ENCODE peak calls at places on chromosomes 7 and 10, in four cellular contexts. One of them, this sample, is unnamed.

GRCh38 chr7:137980308-137980707 is 21.6 kb downstream of the CREB3L2 start:
- DNase-seq in HepG2: no peak
- DNase-seq in GM12878: no peak
- DNase-seq in K562: no peak
- DNase-seq in this sample: no peak

GRCh38 chr7:84009051-84009450 is 185.5 kb downstream of the SEMA3A start:
- DNase-seq in HepG2: no peak
- DNase-seq in GM12878: no peak
- DNase-seq in K562: no peak
- DNase-seq in this sample: no peak

GRCh38 chr10:72140174-72140573 is 51.8 kb upstream of the SPOCK2 start:
- DNase-seq in HepG2: no peak
- DNase-seq in GM12878: no peak
- DNase-seq in K562: no peak
- DNase-seq in this sample: no peak

GRCh38 chr7:10300557-10300956 is 673.1 kb upstream of the PHF14 start:
- DNase-seq in HepG2: no peak
- DNase-seq in GM12878: no peak
- DNase-seq in K562: no peak
- DNase-seq in this sample: no peak

GRCh38 chr10:25815999-25816768 is 117.8 kb upstream of the MYO3A start:
- DNase-seq in HepG2: no peak
- DNase-seq in GM12878: no peak
- DNase-seq in K562: no peak
- DNase-seq in this sample: no peak

GRCh38 chr10:50392966-50393718 is 141.8 kb upstream of the ASAH2 start:
- DNase-seq in HepG2: peak; percentile 16
- DNase-seq in GM12878: no peak
- DNase-seq in K562: peak; percentile 38
- DNase-seq in this sample: no peak

GRCh38 chr10:43315535-43316245 is 48.8 kb upstream of the RASGEF1A start:
- DNase-seq in HepG2: peak; percentile 15
- DNase-seq in GM12878: no peak
- DNase-seq in K562: no peak
- DNase-seq in this sample: no peak

GRCh38 chr10:4083509-4084003 is 298.5 kb upstream of the KLF6 start:
- DNase-seq in HepG2: no peak
- DNase-seq in GM12878: no peak
- DNase-seq in K562: no peak
- DNase-seq in this sample: no peak

GRCh38 chr10:88870101-88870500 is 9.9 kb upstream of the STAMBPL1 start:
- DNase-seq in HepG2: no peak
- DNase-seq in GM12878: no peak
- DNase-seq in K562: no peak
- DNase-seq in this sample: no peak

GRCh38 chr7:101486764-101487458 is 124.2 kb downstream of the COL26A1 start:
- DNase-seq in HepG2: no peak
- DNase-seq in GM12878: no peak
- DNase-seq in K562: no peak
- DNase-seq in this sample: no peak

GRCh38 chr7:155840262-155840885 is 28.1 kb upstream of the SHH start:
- DNase-seq in HepG2: no peak
- DNase-seq in GM12878: no peak
- DNase-seq in K562: no peak
- DNase-seq in this sample: no peak

GRCh38 chr10:43209064-43209455 is 57.8 kb downstream of the RASGEF1A start:
- DNase-seq in HepG2: no peak
- DNase-seq in GM12878: no peak
- DNase-seq in K562: no peak
- DNase-seq in this sample: no peak

GRCh38 chr10:86250399-86250798 is 116.2 kb downstream of the GRID1 start:
- DNase-seq in HepG2: no peak
- DNase-seq in GM12878: no peak
- DNase-seq in K562: no peak
- DNase-seq in this sample: no peak

GRCh38 chr7:46630031-46630430 is 709.0 kb upstream of the IGFBP3 start:
- DNase-seq in HepG2: no peak
- DNase-seq in GM12878: no peak
- DNase-seq in K562: no peak
- DNase-seq in this sample: no peak

GRCh38 chr10:60314306-60314940 is 75.3 kb downstream of the ANK3 start:
- DNase-seq in HepG2: no peak
- DNase-seq in GM12878: no peak
- DNase-seq in K562: peak; percentile 71
- DNase-seq in this sample: no peak

GRCh38 chr7:28179081-28180030 is 1.2 kb downstream of the JAZF1 start:
- DNase-seq in HepG2: no peak
- DNase-seq in GM12878: no peak
- DNase-seq in K562: peak; percentile 81
- DNase-seq in this sample: no peak

DNA sequence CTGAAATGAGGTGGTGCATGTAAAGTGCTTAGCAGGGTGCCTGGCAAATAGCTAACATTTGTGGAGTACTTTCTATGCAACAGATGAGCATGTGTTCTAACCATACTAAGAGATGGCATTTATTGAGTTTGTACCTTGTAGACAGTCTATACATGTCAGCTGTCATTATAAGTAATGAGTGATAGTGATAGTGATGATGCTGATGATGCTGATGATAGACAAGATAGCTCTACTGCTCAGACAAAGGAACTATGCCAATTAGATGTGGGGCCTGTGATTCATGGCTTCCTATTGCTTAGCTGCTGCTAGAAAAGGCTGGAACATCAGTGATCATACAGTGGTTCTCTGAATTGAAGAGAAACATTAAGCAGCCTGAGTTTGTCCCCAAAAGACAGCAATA is 585.8 kb downstream of the KCNMA1 start:
- DNase-seq in HepG2: no peak
- DNase-seq in GM12878: no peak
- DNase-seq in K562: no peak
- DNase-seq in this sample: no peak
- TF ChIP-seq BRCA1 in HepG2: no peak
- TF ChIP-seq BRCA1 in GM12878: no peak
- TF ChIP-seq BRCA1 in K562: no peak
- TF ChIP-seq BRCA1 in this sample: no peak

DNA sequence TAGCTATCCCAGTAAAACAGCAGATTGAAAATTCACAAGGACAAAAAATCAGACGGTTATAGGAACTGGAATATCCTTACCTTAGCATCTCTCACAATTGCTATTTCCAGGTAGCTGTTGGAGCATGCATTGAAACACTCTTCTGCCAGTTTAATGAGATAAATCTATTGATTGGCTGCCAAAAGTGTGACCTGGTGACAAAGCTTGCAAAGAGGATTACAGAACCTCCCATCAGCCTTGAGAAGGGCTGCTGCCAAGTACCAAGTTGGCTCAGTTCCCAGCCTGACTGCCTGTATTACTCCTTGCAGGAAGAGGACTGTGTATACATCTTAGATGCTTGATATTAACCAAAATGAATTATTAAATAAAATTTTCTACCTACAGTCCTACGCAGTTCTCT is 5.1 kb downstream of the PRLHR start:
- DNase-seq in HepG2: no peak
- DNase-seq in GM12878: no peak
- DNase-seq in K562: no peak
- DNase-seq in this sample: no peak
- TF ChIP-seq BRCA1 in HepG2: no peak
- TF ChIP-seq BRCA1 in GM12878: no peak
- TF ChIP-seq BRCA1 in K562: no peak
- TF ChIP-seq BRCA1 in this sample: no peak

GRCh38 chr10:92241158-92241500 is 49.7 kb downstream of the CPEB3 start:
- DNase-seq in HepG2: peak; percentile 24
- DNase-seq in GM12878: no peak
- DNase-seq in K562: peak; percentile 26
- DNase-seq in this sample: no peak

GRCh38 chr10:92239185-92239599 is 51.7 kb downstream of the CPEB3 start:
- DNase-seq in HepG2: no peak
- DNase-seq in GM12878: no peak
- DNase-seq in K562: no peak
- DNase-seq in this sample: no peak

GRCh38 chr10:92240289-92241157 is 50.4 kb downstream of the CPEB3 start:
- DNase-seq in HepG2: peak; percentile 75
- DNase-seq in GM12878: peak; percentile 53
- DNase-seq in K562: peak; percentile 50
- DNase-seq in this sample: peak; percentile 47

GRCh38 chr10:92238586-92239098 is 52.2 kb downstream of the CPEB3 start:
- DNase-seq in HepG2: peak; percentile 40
- DNase-seq in GM12878: no peak
- DNase-seq in K562: peak; percentile 55
- DNase-seq in this sample: no peak

DNA sequence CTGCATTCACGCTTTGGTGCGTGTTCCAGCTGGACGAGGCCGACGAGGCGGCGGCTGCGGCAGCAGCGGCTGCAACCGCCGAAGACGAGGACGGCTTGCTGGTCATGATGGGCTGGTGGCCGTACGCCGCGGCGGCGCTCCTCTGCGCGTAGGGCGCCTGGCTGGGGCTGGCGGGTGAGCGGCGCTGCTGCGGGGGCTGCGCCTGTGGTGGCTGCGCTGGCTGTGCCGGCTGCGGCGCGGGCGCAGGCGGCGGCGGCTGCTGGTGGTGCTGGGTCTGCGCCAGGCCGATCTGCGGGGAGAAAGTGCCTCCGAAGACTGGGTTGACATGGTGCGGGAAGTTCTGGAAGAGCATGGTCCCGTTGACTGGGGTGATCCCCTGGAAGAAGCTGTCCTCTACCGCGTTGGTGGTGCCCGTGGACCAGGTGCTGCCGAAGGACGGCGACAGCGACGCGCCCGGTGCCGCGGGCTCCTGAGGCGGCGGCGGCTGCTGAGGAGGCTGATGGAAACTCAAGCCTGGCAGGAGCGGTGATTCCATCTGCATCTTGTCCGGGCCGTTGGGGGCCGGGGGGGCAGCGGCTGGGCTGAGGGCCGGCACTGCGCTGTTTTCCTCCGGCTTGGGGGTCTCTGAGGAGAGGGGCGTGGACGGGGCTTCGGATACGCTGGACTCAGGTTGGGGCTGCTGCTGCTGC is 51.1 kb downstream of the CPEB3 start:
- DNase-seq in HepG2: no peak
- DNase-seq in GM12878: no peak
- DNase-seq in K562: no peak
- DNase-seq in this sample: no peak
- TF ChIP-seq BRCA1 in HepG2: no peak
- TF ChIP-seq BRCA1 in GM12878: no peak
- TF ChIP-seq BRCA1 in K562: no peak
- TF ChIP-seq BRCA1 in this sample: no peak

GRCh38 chr10:102279104-102279503 is 33.8 kb downstream of the GBF1 start:
- DNase-seq in HepG2: no peak
- DNase-seq in GM12878: no peak
- DNase-seq in K562: no peak
- DNase-seq in this sample: no peak
- TF ChIP-seq BRCA1 in HepG2: no peak
- TF ChIP-seq BRCA1 in GM12878: no peak
- TF ChIP-seq BRCA1 in K562: no peak
- TF ChIP-seq BRCA1 in this sample: no peak

GRCh38 chr10:119095648-119096047 is 8.3 kb upstream of the DENND10 start:
- DNase-seq in HepG2: no peak
- DNase-seq in GM12878: no peak
- DNase-seq in K562: no peak
- DNase-seq in this sample: no peak

GRCh38 chr10:119087271-119087897 is 6.8 kb upstream of the EIF3A start:
- DNase-seq in HepG2: no peak
- DNase-seq in GM12878: no peak
- DNase-seq in K562: no peak
- DNase-seq in this sample: no peak

GRCh38 chr10:119090968-119091367 is 10.4 kb upstream of the EIF3A start:
- DNase-seq in HepG2: no peak
- DNase-seq in GM12878: no peak
- DNase-seq in K562: peak; percentile 73
- DNase-seq in this sample: no peak

GRCh38 chr10:119090026-119090808 is 9.6 kb upstream of the EIF3A start:
- DNase-seq in HepG2: no peak
- DNase-seq in GM12878: no peak
- DNase-seq in K562: no peak
- DNase-seq in this sample: no peak
- TF ChIP-seq BRCA1 in HepG2: no peak
- TF ChIP-seq BRCA1 in GM12878: no peak
- TF ChIP-seq BRCA1 in K562: no peak
- TF ChIP-seq BRCA1 in this sample: no peak

GRCh38 chr7:927031-927671 is 27.3 kb downstream of the ADAP1 start:
- DNase-seq in HepG2: peak; percentile 31
- DNase-seq in GM12878: no peak
- DNase-seq in K562: no peak
- DNase-seq in this sample: peak; percentile 46

GRCh38 chr7:924541-925231 is 29.8 kb downstream of the ADAP1 start:
- DNase-seq in HepG2: no peak
- DNase-seq in GM12878: no peak
- DNase-seq in K562: no peak
- DNase-seq in this sample: no peak

GRCh38 chr7:926061-927030 is 28.1 kb downstream of the ADAP1 start:
- DNase-seq in HepG2: peak; percentile 91
- DNase-seq in GM12878: no peak
- DNase-seq in K562: no peak
- DNase-seq in this sample: peak; percentile 45

GRCh38 chr7:923108-924041 is 31.1 kb downstream of the ADAP1 start:
- DNase-seq in HepG2: no peak
- DNase-seq in GM12878: peak; percentile 81
- DNase-seq in K562: peak; percentile 64
- DNase-seq in this sample: no peak

GRCh38 chr7:925601-926000 is 28.9 kb downstream of the ADAP1 start:
- DNase-seq in HepG2: no peak
- DNase-seq in GM12878: no peak
- DNase-seq in K562: no peak
- DNase-seq in this sample: no peak
- TF ChIP-seq BRCA1 in HepG2: no peak
- TF ChIP-seq BRCA1 in GM12878: no peak
- TF ChIP-seq BRCA1 in K562: no peak
- TF ChIP-seq BRCA1 in this sample: no peak